ENCODE peak calls at places on chromosomes 11 and 22, in five cellular contexts. A is brain microvascular endothelial cell, X is omental fat pad, U is B cell, S is AG09309. N is an unnamed sample.

GRCh38 chr11:86118201-86118600 is 49.3 kb upstream of the PICALM start:
- DNase-seq in U (no peak), X (no peak), S (no peak), A (no peak), N (no peak)

GRCh38 chr22:20940178-20940790 is 23.1 kb downstream of the CRKL start:
- DNase-seq in S (peak; percentile 39), U (no peak), A (no peak), X (no peak), N (no peak)

GRCh38 chr11:114111369-114112042 is 52.0 kb downstream of the ZBTB16 start:
- DNase-seq in U (no peak), A (peak; percentile 18), X (no peak), S (no peak), N (no peak)

GRCh38 chr11:70298243-70298915 is 27.9 kb downstream of the PPFIA1 start:
- DNase-seq in U (no peak), S (no peak), X (no peak), A (no peak), N (no peak)

GRCh38 chr11:33160147-33160546 is 1.1 kb downstream of the CSTF3 start:
- DNase-seq in A (peak; percentile 38), U (no peak), S (no peak), X (no peak), N (no peak)

GRCh38 chr11:844693-845644 is 2.3 kb downstream of the TSPAN4 start:
- DNase-seq in X (peak; percentile 79), S (peak; percentile 77), U (no peak), A (no peak), N (no peak)

GRCh38 chr22:35472488-35472887 is 68.1 kb upstream of the RASD2 start:
- DNase-seq in S (no peak), A (no peak), X (no peak), U (no peak), N (no peak)

GRCh38 chr11:11584446-11584810 is 37.4 kb downstream of the GALNT18 start:
- DNase-seq in A (peak; percentile 83), S (peak; percentile 80), U (no peak), X (no peak), N (no peak)

GRCh38 chr11:123158609-123159008 is 36.4 kb downstream of the CLMP start:
- DNase-seq in X (no peak), U (no peak), A (no peak), S (no peak), N (no peak)

GRCh38 chr22:39428597-39429071 is 28.2 kb upstream of the MGAT3 start:
- DNase-seq in S (no peak), X (no peak), U (no peak), A (peak; percentile 40), N (no peak)

GRCh38 chr11:22832315-22833041 is 2.9 kb upstream of the SVIP start:
- DNase-seq in U (no peak), S (no peak), X (no peak), A (peak; percentile 59), N (no peak)

GRCh38 chr22:46829140-46829891 is 66.9 kb downstream of the TBC1D22A start:
- DNase-seq in S (peak; percentile 85), X (no peak), U (no peak), A (peak; percentile 78), N (no peak)

GRCh38 chr11:86212212-86212611 is 32.3 kb upstream of the EED start:
- DNase-seq in U (no peak), S (no peak), X (no peak), A (no peak), N (no peak)

GRCh38 chr11:126403658-126404057 is 48.2 kb downstream of the ST3GAL4 start:
- DNase-seq in U (no peak), A (no peak), S (no peak), X (no peak), N (no peak)

GRCh38 chr11:130118636-130119387 is 40.8 kb upstream of the ST14 start:
- DNase-seq in A (no peak), U (peak; percentile 56), X (no peak), S (no peak), N (peak; percentile 18)

GRCh38 chr11:124876818-124877630 is 11.8 kb downstream of the ROBO3 start:
- DNase-seq in A (no peak), U (no peak), S (no peak), X (no peak), N (no peak)

GRCh38 chr11:134576721-134577171 is 164.7 kb upstream of the B3GAT1 start:
- DNase-seq in X (no peak), A (no peak), S (no peak), U (no peak), N (no peak)

GRCh38 chr22:46701262-46701661 is 36.8 kb downstream of the CERK start:
- DNase-seq in A (no peak), X (no peak), S (no peak), U (no peak), N (no peak)

GRCh38 chr11:107856180-107856980 is 2.2 kb downstream of the SLC35F2 start:
- DNase-seq in A (no peak), X (no peak), S (no peak), U (no peak), N (no peak)

GRCh38 chr11:126162286-126163030 is 49.0 kb downstream of the RPUSD4 start:
- DNase-seq in U (no peak), X (no peak), S (no peak), A (no peak), N (no peak)

GRCh38 chr11:63939351-63939920 is 634 bp downstream of the NAA40 start:
- DNase-seq in S (no peak), X (no peak), A (no peak), U (no peak), N (no peak)
- TF ChIP-seq CTCF in S (peak; percentile 8), X (no peak), A (peak; percentile 20), U (no peak), N (no peak)

DNA sequence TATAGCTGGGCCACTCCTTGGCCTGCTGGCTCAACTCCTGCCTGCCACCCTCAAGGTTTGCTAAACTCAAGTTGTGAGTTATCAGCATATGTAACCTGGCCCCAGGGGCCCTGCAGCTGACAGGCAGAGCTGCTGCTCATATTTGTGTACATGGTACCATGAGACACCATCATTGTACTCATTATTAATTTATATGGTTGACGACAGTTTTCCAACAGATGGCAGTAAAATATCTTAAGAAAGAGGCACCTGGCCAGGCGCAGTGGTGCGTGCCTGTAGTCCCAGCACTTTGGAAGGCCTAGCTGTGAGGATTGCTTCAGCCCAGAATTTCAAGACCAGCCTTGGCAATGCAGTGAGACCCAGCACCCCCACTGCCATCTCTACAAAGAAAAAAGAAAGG is 11.4 kb upstream of the DENND5A start:
- DNase-seq in A (no peak), S (no peak), U (no peak), X (no peak), N (no peak)
- TF ChIP-seq CTCF in A (no peak), S (no peak), U (no peak), X (no peak), N (no peak)

DNA sequence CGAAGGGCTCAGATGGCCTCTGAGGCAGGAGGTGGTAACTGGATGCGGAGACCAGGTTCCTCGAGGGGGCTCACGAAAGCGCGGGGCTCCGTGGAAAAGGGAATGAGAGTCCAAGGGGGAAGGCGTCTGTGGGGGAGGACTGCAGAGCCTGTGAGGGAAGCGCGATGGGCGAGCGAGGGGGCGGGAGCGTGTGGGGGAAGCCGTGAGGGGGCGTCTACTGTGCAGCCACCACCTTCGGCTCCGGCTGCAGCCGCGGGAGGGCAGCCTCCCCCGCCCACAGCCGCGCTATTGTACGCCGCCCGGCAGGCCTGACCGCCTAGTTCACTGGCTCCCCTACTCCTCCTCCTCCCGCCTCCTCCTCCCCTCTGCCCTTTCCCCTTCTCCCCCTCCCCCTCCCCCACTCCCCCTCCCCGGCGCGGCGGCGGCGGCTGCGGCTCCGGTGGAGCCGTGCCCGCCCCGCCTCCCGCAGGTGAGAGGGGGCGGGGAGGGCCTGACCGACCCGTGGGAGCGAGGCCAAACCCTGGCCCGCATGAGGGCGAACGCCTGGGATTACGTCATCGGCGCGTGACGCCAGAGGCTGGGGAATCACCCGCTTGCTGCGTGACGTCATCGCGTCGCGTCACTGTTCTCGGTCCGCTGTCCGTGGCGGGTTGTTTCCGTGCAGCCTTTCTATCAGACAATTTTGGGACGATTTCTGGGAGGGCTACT is at the start of gene PAK1:
- DNase-seq in A (peak; percentile 63), U (peak; percentile 87), X (peak; percentile 93), S (no peak), N (peak; percentile 96)
- TF ChIP-seq CTCF in A (peak; percentile 50), U (peak; percentile 40), X (no peak), S (no peak), N (no peak)

GRCh38 chr22:41048791-41049717 is 43.3 kb upstream of the EP300 start:
- DNase-seq in S (peak; percentile 79), A (peak; percentile 52), U (no peak), X (peak; percentile 36), N (no peak)

GRCh38 chr22:41052661-41053490 is 39.5 kb upstream of the EP300 start:
- DNase-seq in A (peak; percentile 51), X (no peak), S (peak; percentile 28), U (no peak), N (no peak)

GRCh38 chr22:41047741-41048140 is 44.7 kb upstream of the EP300 start:
- DNase-seq in S (no peak), U (no peak), A (no peak), X (no peak), N (no peak)

GRCh38 chr22:41050873-41051272 is 41.5 kb upstream of the EP300 start:
- DNase-seq in S (no peak), A (no peak), U (no peak), X (no peak), N (no peak)
- TF ChIP-seq CTCF in S (peak; percentile 16), A (no peak), U (no peak), X (no peak), N (no peak)

GRCh38 chr11:44358713-44359112 is 48.8 kb upstream of the ALX4 start:
- DNase-seq in S (no peak), X (no peak), A (no peak), U (no peak), N (no peak)
- TF ChIP-seq CTCF in S (no peak), X (no peak), A (no peak), U (no peak), N (no peak)

GRCh38 chr11:116657842-116658825 is 114.7 kb downstream of the BUD13 start:
- DNase-seq in X (no peak), A (no peak), U (no peak), S (no peak), N (no peak)
- TF ChIP-seq CTCF in X (no peak), A (no peak), U (no peak), S (no peak), N (no peak)

DNA sequence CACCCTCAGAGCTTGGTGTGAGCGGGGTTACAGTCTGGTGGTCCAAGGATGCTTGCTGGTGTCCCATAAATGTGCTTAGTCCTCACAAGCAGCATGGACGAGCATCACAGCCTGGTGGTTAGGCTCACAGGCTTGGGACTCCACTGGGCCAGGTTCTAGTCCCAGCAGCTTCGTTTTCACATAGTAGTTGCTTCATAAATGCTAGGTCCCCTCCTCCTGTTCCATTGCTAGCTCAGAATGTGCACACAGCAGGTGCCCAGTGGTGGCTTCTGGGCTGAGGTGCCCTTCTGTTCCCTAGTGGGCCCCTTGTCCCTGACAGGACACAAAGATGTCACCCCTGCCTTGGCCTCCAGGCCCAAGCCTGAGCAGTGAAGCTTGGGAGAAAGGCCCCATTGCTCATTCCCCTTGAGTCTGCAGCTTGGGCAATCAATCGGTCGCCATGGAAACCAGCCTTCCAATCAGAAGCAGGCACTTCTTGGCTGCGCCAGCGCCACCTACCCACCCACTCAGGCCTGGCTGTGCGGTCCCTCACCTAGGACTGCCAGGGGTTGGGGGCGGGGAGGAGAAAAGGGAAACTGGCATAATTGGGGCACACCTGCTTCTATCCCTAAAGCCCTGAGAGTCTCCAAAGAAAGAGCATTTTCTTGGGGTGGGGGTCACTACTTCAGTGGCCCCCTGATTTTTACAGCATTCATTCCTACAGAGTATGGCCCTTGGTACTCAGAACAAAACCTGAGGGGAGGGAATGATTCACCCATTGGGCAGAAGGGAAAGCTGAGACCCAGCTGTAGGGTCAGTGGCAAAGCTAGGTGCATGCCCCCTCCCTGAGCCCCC is 48.1 kb downstream of the CYTH4 start:
- DNase-seq in A (peak; percentile 88), U (no peak), X (no peak), S (peak; percentile 72), N (no peak)
- TF ChIP-seq CTCF in A (peak; percentile 60), U (no peak), X (no peak), S (peak; percentile 13), N (no peak)